ENCODE peak calls at places on chromosomes 4 and X, in four cellular contexts. B is neuronal stem cell, N is IMR-90, E is mesenchymal stem cell. R is an unnamed sample.

GRCh38 chr4:48931459-48931858 is 24.9 kb upstream of the OCIAD2 start:
- DNase-seq in B (no peak), N (no peak), E (no peak), R (no peak)

GRCh38 chrX:11393949-11394654 is 100.9 kb downstream of the AMELX start:
- DNase-seq in B (no peak), N (no peak), E (no peak), R (no peak)

GRCh38 chr4:128285085-128286023 is 2.3 kb downstream of the PGRMC2 start:
- DNase-seq in B (no peak), N (no peak), E (no peak), R (no peak)

GRCh38 chr4:80454561-80454960 is 119.0 kb downstream of the CFAP299 start:
- DNase-seq in B (no peak), N (no peak), E (no peak), R (no peak)

GRCh38 chr4:26420438-26420837 is 69.8 kb downstream of the CCKAR start:
- DNase-seq in B (no peak), N (peak), E (peak), R (no peak)

GRCh38 chr4:154640999-154641398 is 28.5 kb upstream of the FGG start:
- DNase-seq in B (no peak), N (no peak), E (no peak), R (no peak)

GRCh38 chr4:1472911-1473518 is 66.8 kb upstream of the NKX1-1 start:
- DNase-seq in B (no peak), N (no peak), E (no peak), R (no peak)

GRCh38 chr4:151195801-151196200 is 81.2 kb upstream of the PRSS48 start:
- DNase-seq in B (no peak), N (peak), E (peak), R (no peak)

GRCh38 chr4:3766791-3767561 is 791 bp downstream of the ADRA2C start:
- DNase-seq in B (peak), N (no peak), E (peak), R (no peak)

DNA sequence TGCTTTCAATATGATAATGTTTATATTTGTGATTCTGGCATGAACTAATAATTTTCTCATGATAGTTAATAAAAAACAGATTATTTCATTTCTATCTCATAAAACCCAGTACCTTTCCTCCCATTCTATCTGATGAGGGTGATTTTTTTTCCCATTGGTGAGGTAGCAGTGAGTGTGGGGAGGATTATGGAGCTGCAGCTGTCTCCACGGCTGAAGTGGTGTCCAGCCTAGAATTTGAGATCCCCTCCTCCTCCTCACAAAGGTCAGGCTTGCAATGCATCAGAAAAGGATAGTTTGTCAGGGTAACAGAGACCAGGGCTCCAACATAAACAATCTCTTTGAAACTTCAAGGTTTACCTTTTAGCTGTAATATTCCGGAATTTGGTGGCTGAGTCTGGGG is 60.9 kb downstream of the C4orf51 start:
- DNase-seq in B (no peak), N (no peak), E (peak), R (no peak)
- H2BK15ac ChIP-seq in B (no peak), N (no peak), E (no peak), R (no peak)

GRCh38 chr4:156344397-156344796 is 390.7 kb upstream of the CTSO start:
- DNase-seq in B (no peak), N (no peak), E (no peak), R (no peak)
- H2BK15ac ChIP-seq in B (no peak), N (no peak), E (no peak), R (no peak)

GRCh38 chr4:184792950-184793555 is 32.7 kb downstream of the ACSL1 start:
- DNase-seq in B (no peak), N (peak), E (peak), R (no peak)

GRCh38 chr4:184796906-184797305 is 28.9 kb downstream of the ACSL1 start:
- DNase-seq in B (no peak), N (no peak), E (no peak), R (no peak)

GRCh38 chr4:184794470-184794869 is 31.3 kb downstream of the ACSL1 start:
- DNase-seq in B (no peak), N (no peak), E (no peak), R (no peak)

GRCh38 chr4:184793735-184794355 is 31.9 kb downstream of the ACSL1 start:
- DNase-seq in B (no peak), N (no peak), E (no peak), R (no peak)

DNA sequence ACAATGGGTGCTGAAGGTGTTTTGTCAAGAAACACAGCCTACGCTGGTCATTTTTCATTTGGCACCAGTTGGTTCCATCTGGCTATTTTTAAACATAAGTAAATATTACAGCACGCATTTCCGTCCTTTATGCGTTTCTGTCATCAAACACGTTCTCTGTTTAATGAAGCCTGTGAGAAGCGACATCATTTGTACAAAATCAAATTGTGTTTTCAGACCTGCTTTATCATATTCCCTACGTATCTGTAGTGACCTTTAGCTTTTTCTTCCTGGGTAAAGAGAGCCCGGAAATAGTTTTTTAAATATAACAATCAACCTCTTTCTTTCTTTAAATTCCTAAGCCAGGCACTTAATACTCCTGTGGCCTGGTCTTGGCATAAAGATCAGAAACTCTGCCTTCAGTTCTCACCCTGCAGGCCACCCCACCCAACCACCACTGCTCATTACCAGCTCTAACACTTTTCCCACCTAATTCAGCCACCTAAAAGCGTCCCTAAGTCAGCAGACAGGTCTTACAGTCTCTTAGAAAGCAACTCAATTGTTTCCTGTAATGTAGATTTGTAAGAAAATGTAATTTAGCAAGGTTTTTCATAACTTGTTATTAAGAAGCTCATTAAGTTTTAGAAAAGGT is 30.4 kb downstream of the ACSL1 start:
- DNase-seq in B (no peak), N (no peak), E (no peak), R (no peak)
- H2BK15ac ChIP-seq in B (no peak), N (no peak), E (no peak), R (no peak)

GRCh38 chr4:78625073-78625472 is 73.5 kb downstream of the ANXA3 start:
- DNase-seq in B (no peak), N (no peak), E (no peak), R (no peak)

GRCh38 chr4:78627046-78627965 is 75.7 kb downstream of the ANXA3 start:
- DNase-seq in B (no peak), N (no peak), E (no peak), R (no peak)

GRCh38 chr4:78627966-78628678 is 76.6 kb downstream of the ANXA3 start:
- DNase-seq in B (no peak), N (no peak), E (no peak), R (no peak)

GRCh38 chr4:78634011-78634664 is 82.6 kb downstream of the ANXA3 start:
- DNase-seq in B (no peak), N (no peak), E (peak), R (no peak)

DNA sequence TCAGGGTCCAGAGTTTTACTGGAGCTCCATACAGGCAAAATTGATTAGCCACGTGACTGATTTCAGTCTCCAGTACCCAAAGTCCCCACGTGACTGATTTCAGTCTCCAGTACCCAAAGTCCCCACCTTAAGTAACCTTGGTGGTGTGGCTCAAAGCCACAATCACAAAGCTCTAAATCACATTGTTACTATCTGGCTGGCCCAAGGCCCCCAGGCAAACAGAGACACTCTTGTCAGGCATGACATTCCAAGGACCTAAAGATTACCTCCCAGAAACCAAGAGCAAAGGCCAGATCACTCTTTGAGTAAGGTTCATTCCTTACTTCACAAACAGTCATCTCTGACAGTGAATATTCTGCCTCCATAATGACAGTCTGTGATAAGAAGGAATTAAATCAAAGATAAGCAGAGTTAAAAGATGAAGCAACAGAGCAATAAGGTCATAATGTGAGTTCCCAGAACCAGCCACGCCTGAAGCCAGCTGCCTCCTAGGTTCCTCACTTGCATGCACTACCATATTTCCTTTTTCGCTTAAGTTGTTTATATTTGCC is 78.5 kb downstream of the ANXA3 start:
- DNase-seq in B (no peak), N (no peak), E (no peak), R (no peak)
- H2BK15ac ChIP-seq in B (no peak), N (no peak), E (no peak), R (no peak)

GRCh38 chr4:81468685-81469084 is 3.0 kb downstream of the RASGEF1B start:
- DNase-seq in B (no peak), N (no peak), E (no peak), R (no peak)
- H2BK15ac ChIP-seq in B (no peak), N (no peak), E (no peak), R (no peak)